ENCODE peak calls at places on chromosomes 2 and 18, in ten cellular contexts. W is NCI-H748 treated with DMSO at 0.1 percent for 48 hours; G is iPS-NIHi11; H is AG08396; P is neuronal stem cell; X is hypothalamus; C is GM04503; D is activated CD4-positive, alpha-beta T cell treated with anti-CD3 and anti-CD28 coated beads, Interleukin-2, amount 50 U/mL, for 48 hours; L is GM19239; A is stimulated activated CD4-positive, alpha-beta T cell treated with anti-CD3 and anti-CD28 coated beads, Interleukin-12 subunit alpha, Interleukin-12 subunit beta, amount 100 ng/mL, for 48 hours. B is an unnamed sample.

GRCh38 chr2:226800941-226801784 is 1.5 kb upstream of the IRS1 start:
- DNase-seq in D (peak; percentile 91), L (peak; percentile 81), G (peak; percentile 80), H (peak; percentile 91), A (peak; percentile 69), W (peak; percentile 80), C (no peak), X (peak; percentile 85), P (peak; percentile 77), B (peak; percentile 70)

GRCh38 chr2:230986520-230987136 is 9.3 kb upstream of the SPATA3 start:
- DNase-seq in P (no peak), W (no peak), C (no peak), G (no peak), X (no peak), L (no peak), H (no peak), D (no peak), A (no peak), B (no peak)

GRCh38 chr2:236164983-236165301 is 3.2 kb downstream of the GBX2 start:
- DNase-seq in C (no peak), H (no peak), A (no peak), X (no peak), L (no peak), W (no peak), G (no peak), P (no peak), D (no peak), B (no peak)

GRCh38 chr2:54396107-54396506 is 60.0 kb upstream of the SPTBN1 start:
- DNase-seq in A (no peak), X (no peak), L (no peak), W (no peak), H (no peak), C (peak; percentile 16), G (no peak), P (no peak), D (no peak), B (no peak)

GRCh38 chr2:184597571-184597980 is 753 bp upstream of the ZNF804A start:
- DNase-seq in C (no peak), H (peak; percentile 52), A (no peak), W (peak; percentile 60), D (no peak), P (peak; percentile 27), L (no peak), G (peak; percentile 19), X (peak; percentile 10), B (peak; percentile 26)

GRCh38 chr2:233711312-233712008 is 1.2 kb upstream of the UGT1A5 start:
- DNase-seq in W (peak; percentile 48), D (peak; percentile 80), H (peak; percentile 79), X (peak; percentile 22), C (no peak), A (peak; percentile 29), G (peak; percentile 80), L (peak; percentile 34), P (peak; percentile 69), B (peak; percentile 61)

GRCh38 chr2:213251618-213252017 is 32.6 kb upstream of the SPAG16 start:
- DNase-seq in C (no peak), P (peak; percentile 69), G (peak; percentile 41), D (no peak), H (peak; percentile 33), W (peak; percentile 81), X (no peak), L (no peak), A (no peak), B (peak; percentile 30)

GRCh38 chr2:97950329-97951154 is 45.2 kb downstream of the TMEM131 start:
- DNase-seq in G (no peak), D (no peak), C (peak; percentile 56), H (peak; percentile 58), W (no peak), X (no peak), A (no peak), L (no peak), P (no peak), B (no peak)

GRCh38 chr2:49240608-49241007 is 86.3 kb upstream of the FSHR start:
- DNase-seq in X (no peak), L (no peak), H (peak; percentile 5), C (no peak), D (no peak), P (no peak), A (no peak), G (peak; percentile 21), W (no peak), B (no peak)

GRCh38 chr2:204542967-204543608 is 2.2 kb upstream of the PARD3B start:
- DNase-seq in A (no peak), C (no peak), H (no peak), G (no peak), W (no peak), P (no peak), L (no peak), X (no peak), D (no peak), B (no peak)

GRCh38 chr18:37783771-37784170 is 218.2 kb upstream of the CELF4 start:
- DNase-seq in C (no peak), A (no peak), L (no peak), D (no peak), W (no peak), X (no peak), G (no peak), H (no peak), P (no peak), B (no peak)

GRCh38 chr2:232543928-232544631 is 4.6 kb downstream of the CHRNG start:
- DNase-seq in A (no peak), G (no peak), X (no peak), L (no peak), W (no peak), D (no peak), P (no peak), H (no peak), C (no peak), B (no peak)

B was measured in NCI-H1092.